ENCODE peak calls at places on chromosomes 13 and 19, in seven cellular contexts. One of them, this sample, is unnamed.
A peak's percentile ranks its signal among the peaks of the same experiment; 100 is the strongest.

GRCh38 chr13:59099182-59099950 is 1064.4 kb downstream of the DIAPH3 start:
- DNase-seq in cardiac muscle cell: no peak
- DNase-seq in lower leg skin: no peak
- DNase-seq in Caco-2: no peak
- DNase-seq in heart right ventricle: no peak
- DNase-seq in PC-3: no peak
- DNase-seq in HFFc6: no peak
- DNase-seq in this sample: no peak

GRCh38 chr19:19257137-19257536 is 16.0 kb downstream of the TM6SF2 start:
- DNase-seq in lower leg skin: no peak
- DNase-seq in PC-3: no peak
- DNase-seq in cardiac muscle cell: no peak
- DNase-seq in HFFc6: no peak
- DNase-seq in Caco-2: peak; percentile 56
- DNase-seq in heart right ventricle: no peak
- DNase-seq in this sample: no peak

GRCh38 chr13:41568990-41569387 is 111.6 kb downstream of the RGCC start:
- DNase-seq in HFFc6: no peak
- DNase-seq in lower leg skin: no peak
- DNase-seq in Caco-2: no peak
- DNase-seq in cardiac muscle cell: peak; percentile 71
- DNase-seq in heart right ventricle: no peak
- DNase-seq in PC-3: no peak
- DNase-seq in this sample: no peak

GRCh38 chr13:24618219-24618955 is 61.8 kb upstream of the ATP12A start:
- DNase-seq in Caco-2: no peak
- DNase-seq in HFFc6: no peak
- DNase-seq in lower leg skin: no peak
- DNase-seq in cardiac muscle cell: no peak
- DNase-seq in heart right ventricle: no peak
- DNase-seq in PC-3: no peak
- DNase-seq in this sample: no peak

GRCh38 chr19:3725640-3726310 is 17.6 kb downstream of the TJP3 start:
- DNase-seq in PC-3: no peak
- DNase-seq in cardiac muscle cell: peak; percentile 20
- DNase-seq in heart right ventricle: no peak
- DNase-seq in HFFc6: no peak
- DNase-seq in Caco-2: no peak
- DNase-seq in lower leg skin: no peak
- DNase-seq in this sample: no peak

GRCh38 chr13:99119686-99120085 is 81.0 kb upstream of the UBAC2 start:
- DNase-seq in heart right ventricle: no peak
- DNase-seq in lower leg skin: no peak
- DNase-seq in HFFc6: no peak
- DNase-seq in Caco-2: no peak
- DNase-seq in cardiac muscle cell: no peak
- DNase-seq in PC-3: no peak
- DNase-seq in this sample: no peak

GRCh38 chr19:31054430-31054829 is 294.8 kb downstream of the TSHZ3 start:
- DNase-seq in cardiac muscle cell: peak; percentile 78
- DNase-seq in Caco-2: peak; percentile 46
- DNase-seq in lower leg skin: no peak
- DNase-seq in PC-3: no peak
- DNase-seq in HFFc6: peak; percentile 67
- DNase-seq in heart right ventricle: peak; percentile 14
- DNase-seq in this sample: peak; percentile 23

GRCh38 chr13:112958127-112958989 is 10.7 kb upstream of the MCF2L start:
- DNase-seq in PC-3: peak; percentile 70
- DNase-seq in lower leg skin: peak; percentile 84
- DNase-seq in cardiac muscle cell: no peak
- DNase-seq in Caco-2: peak; percentile 25
- DNase-seq in heart right ventricle: no peak
- DNase-seq in HFFc6: no peak
- DNase-seq in this sample: no peak

GRCh38 chr19:45276284-45276687 is 25.2 kb downstream of the MARK4 start:
- DNase-seq in HFFc6: no peak
- DNase-seq in PC-3: no peak
- DNase-seq in cardiac muscle cell: peak; percentile 70
- DNase-seq in lower leg skin: no peak
- DNase-seq in heart right ventricle: no peak
- DNase-seq in Caco-2: no peak
- DNase-seq in this sample: no peak

GRCh38 chr13:77860621-77861020 is 58.0 kb downstream of the EDNRB start:
- DNase-seq in Caco-2: no peak
- DNase-seq in lower leg skin: no peak
- DNase-seq in cardiac muscle cell: peak; percentile 85
- DNase-seq in PC-3: peak; percentile 44
- DNase-seq in heart right ventricle: no peak
- DNase-seq in HFFc6: no peak
- DNase-seq in this sample: no peak

GRCh38 chr13:76016799-76017198 is 380.7 kb downstream of the LMO7 start:
- DNase-seq in PC-3: peak; percentile 67
- DNase-seq in heart right ventricle: no peak
- DNase-seq in lower leg skin: no peak
- DNase-seq in cardiac muscle cell: peak; percentile 40
- DNase-seq in Caco-2: no peak
- DNase-seq in HFFc6: no peak
- DNase-seq in this sample: no peak

GRCh38 chr13:76020421-76020955 is 384.4 kb downstream of the LMO7 start:
- DNase-seq in heart right ventricle: no peak
- DNase-seq in cardiac muscle cell: no peak
- DNase-seq in PC-3: no peak
- DNase-seq in HFFc6: no peak
- DNase-seq in Caco-2: no peak
- DNase-seq in lower leg skin: no peak
- DNase-seq in this sample: no peak

GRCh38 chr13:76023644-76024043 is 387.5 kb downstream of the LMO7 start:
- DNase-seq in PC-3: peak; percentile 83
- DNase-seq in HFFc6: peak; percentile 54
- DNase-seq in Caco-2: no peak
- DNase-seq in heart right ventricle: no peak
- DNase-seq in lower leg skin: no peak
- DNase-seq in cardiac muscle cell: no peak
- DNase-seq in this sample: no peak

GRCh38 chr13:76017861-76018556 is 381.9 kb downstream of the LMO7 start:
- DNase-seq in cardiac muscle cell: no peak
- DNase-seq in lower leg skin: no peak
- DNase-seq in HFFc6: no peak
- DNase-seq in Caco-2: no peak
- DNase-seq in heart right ventricle: no peak
- DNase-seq in PC-3: no peak
- DNase-seq in this sample: no peak

DNA sequence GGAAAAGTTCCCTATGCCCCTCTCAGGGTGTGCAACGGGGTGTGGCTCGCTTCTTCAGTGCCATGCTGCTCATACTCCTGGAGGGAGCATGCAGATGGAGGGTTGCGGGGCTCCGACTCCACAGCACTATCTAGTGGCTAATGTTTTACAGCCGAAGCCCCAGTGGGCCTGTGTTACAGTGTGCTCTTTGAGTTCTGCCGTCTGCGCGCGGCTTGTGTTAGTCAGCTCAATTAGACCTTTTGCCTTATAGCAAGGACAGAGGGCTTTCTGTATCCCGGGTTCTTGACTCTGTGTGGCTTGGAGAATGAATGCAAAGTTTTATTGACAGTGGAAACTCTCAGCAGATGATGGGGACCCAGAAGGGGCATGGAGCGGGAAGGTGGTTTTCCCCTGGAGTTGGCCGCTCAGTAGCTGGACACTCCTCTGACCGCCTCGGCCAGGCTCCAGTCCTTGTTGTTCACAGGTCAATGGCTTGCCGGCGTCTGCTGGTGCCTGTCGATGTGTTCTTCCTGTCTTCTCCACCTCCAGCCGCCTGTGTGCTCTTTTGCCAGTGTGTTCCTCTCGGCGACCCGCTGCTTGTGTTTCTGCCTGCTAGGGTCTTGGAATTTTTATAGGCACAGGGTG is 383.4 kb downstream of the LMO7 start:
- DNase-seq in heart right ventricle: peak; percentile 4
- DNase-seq in lower leg skin: no peak
- DNase-seq in PC-3: peak; percentile 88
- DNase-seq in HFFc6: peak; percentile 22
- DNase-seq in Caco-2: no peak
- DNase-seq in cardiac muscle cell: no peak
- DNase-seq in this sample: peak; percentile 21
- TF ChIP-seq CTCF in heart right ventricle: peak; percentile 35
- TF ChIP-seq CTCF in lower leg skin: no peak
- TF ChIP-seq CTCF in PC-3: peak; percentile 77
- TF ChIP-seq CTCF in HFFc6: peak; percentile 65
- TF ChIP-seq CTCF in Caco-2: no peak
- TF ChIP-seq CTCF in cardiac muscle cell: no peak
- TF ChIP-seq CTCF in this sample: peak; percentile 57

DNA sequence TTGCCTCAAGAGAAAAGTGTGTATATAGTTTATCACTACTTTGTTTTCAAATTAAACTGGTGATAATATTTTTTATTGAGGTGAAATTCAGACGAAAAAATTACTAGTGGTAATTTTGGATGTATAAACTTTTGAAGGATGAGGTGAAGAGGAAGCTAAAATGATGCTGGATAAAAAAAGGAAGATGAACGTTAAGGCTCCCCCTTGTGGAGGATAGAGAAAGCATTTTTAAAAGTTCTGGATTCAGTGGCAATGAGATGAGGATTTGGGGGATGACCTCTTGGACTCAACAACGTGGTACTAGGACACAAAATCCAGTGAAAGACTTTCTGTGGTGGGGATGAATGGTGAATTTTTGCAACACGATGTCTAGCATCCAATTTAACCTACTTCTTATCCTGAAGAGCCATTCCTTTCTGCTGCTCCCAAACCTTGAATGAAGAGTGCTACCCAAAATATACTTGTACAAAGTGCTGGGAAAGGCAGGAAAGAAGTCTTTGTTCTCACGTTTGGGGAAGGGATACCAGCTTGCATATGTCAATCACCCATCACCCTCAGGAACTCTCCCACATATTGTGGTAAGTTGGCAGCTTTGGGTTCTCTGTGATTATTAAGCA is 7.3 kb upstream of the SIGLEC5 start:
- DNase-seq in cardiac muscle cell: peak; percentile 23
- DNase-seq in PC-3: peak; percentile 55
- DNase-seq in HFFc6: no peak
- DNase-seq in heart right ventricle: no peak
- DNase-seq in lower leg skin: no peak
- DNase-seq in Caco-2: no peak
- DNase-seq in this sample: no peak
- TF ChIP-seq CTCF in cardiac muscle cell: peak; percentile 54
- TF ChIP-seq CTCF in PC-3: peak; percentile 80
- TF ChIP-seq CTCF in HFFc6: peak; percentile 77
- TF ChIP-seq CTCF in heart right ventricle: peak; percentile 62
- TF ChIP-seq CTCF in lower leg skin: no peak
- TF ChIP-seq CTCF in Caco-2: peak; percentile 14
- TF ChIP-seq CTCF in this sample: peak; percentile 40

DNA sequence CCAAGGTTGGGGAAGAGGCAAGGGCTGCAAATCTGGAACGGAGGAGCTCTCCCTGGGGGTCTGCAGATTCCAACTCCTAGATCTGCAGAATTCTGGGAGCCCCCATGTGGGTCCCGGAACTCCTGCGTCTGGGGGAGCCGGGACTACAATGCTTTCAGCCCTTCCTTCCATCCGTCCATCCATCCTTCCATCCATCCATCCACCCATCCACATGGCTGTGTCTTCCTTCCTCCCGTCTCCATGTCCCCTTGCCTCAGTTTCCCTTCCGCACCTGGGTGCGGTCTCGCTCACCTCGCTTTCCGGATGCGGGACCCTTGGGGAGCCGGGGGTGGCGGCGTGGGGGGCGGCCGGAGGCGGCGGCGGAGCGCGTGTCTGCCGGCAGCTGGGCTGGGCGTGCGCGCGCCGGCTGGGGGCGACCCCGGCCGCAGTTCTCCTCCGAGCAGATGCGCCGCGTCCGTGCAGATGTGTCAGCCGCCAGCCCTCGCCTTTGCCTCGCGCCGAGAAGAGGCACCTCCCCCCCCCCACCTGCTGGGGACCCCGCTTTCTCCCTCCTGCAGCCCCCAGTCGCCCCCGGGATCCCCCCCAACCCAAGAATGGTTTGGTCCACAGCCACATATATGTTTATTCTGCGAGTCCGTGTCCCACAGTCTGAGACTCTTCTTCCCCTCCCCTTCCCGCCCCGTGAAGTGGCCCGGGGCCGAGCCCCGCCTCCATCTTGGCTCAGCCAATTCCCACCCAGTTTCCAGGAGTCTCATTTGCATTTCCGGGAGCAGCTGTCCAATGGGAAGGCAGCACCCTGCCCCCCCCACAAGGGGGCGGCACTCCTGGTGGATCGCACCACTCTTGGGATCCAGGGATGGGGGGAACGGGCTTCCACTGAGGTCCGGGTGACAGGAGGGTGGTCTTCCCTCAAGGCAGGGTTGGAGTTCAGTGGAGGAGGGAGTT is 8.8 kb downstream of the ISOC2 start:
- DNase-seq in cardiac muscle cell: peak; percentile 88
- DNase-seq in heart right ventricle: peak; percentile 71
- DNase-seq in lower leg skin: peak; percentile 95
- DNase-seq in Caco-2: peak; percentile 83
- DNase-seq in HFFc6: peak; percentile 26
- DNase-seq in PC-3: peak; percentile 57
- DNase-seq in this sample: peak; percentile 45
- TF ChIP-seq CTCF in cardiac muscle cell: no peak
- TF ChIP-seq CTCF in heart right ventricle: peak; percentile 17
- TF ChIP-seq CTCF in lower leg skin: no peak
- TF ChIP-seq CTCF in Caco-2: no peak
- TF ChIP-seq CTCF in HFFc6: peak; percentile 62
- TF ChIP-seq CTCF in PC-3: no peak
- TF ChIP-seq CTCF in this sample: peak; percentile 7

GRCh38 chr19:33309826-33310225 is 7.5 kb upstream of the CEBPA start:
- DNase-seq in PC-3: no peak
- DNase-seq in cardiac muscle cell: no peak
- DNase-seq in HFFc6: no peak
- DNase-seq in lower leg skin: no peak
- DNase-seq in Caco-2: no peak
- DNase-seq in heart right ventricle: no peak
- DNase-seq in this sample: no peak

GRCh38 chr19:33312065-33312464 is 9.7 kb upstream of the CEBPA start:
- DNase-seq in heart right ventricle: no peak
- DNase-seq in cardiac muscle cell: no peak
- DNase-seq in PC-3: no peak
- DNase-seq in lower leg skin: no peak
- DNase-seq in Caco-2: no peak
- DNase-seq in HFFc6: no peak
- DNase-seq in this sample: no peak

GRCh38 chr19:33310606-33311325 is 8.4 kb upstream of the CEBPA start:
- DNase-seq in heart right ventricle: no peak
- DNase-seq in Caco-2: peak; percentile 60
- DNase-seq in PC-3: peak; percentile 66
- DNase-seq in cardiac muscle cell: no peak
- DNase-seq in lower leg skin: peak; percentile 70
- DNase-seq in HFFc6: no peak
- DNase-seq in this sample: no peak

GRCh38 chr19:33306853-33307792 is 4.8 kb upstream of the CEBPA start:
- DNase-seq in lower leg skin: peak; percentile 79
- DNase-seq in PC-3: no peak
- DNase-seq in Caco-2: no peak
- DNase-seq in heart right ventricle: no peak
- DNase-seq in cardiac muscle cell: no peak
- DNase-seq in HFFc6: no peak
- DNase-seq in this sample: no peak

DNA sequence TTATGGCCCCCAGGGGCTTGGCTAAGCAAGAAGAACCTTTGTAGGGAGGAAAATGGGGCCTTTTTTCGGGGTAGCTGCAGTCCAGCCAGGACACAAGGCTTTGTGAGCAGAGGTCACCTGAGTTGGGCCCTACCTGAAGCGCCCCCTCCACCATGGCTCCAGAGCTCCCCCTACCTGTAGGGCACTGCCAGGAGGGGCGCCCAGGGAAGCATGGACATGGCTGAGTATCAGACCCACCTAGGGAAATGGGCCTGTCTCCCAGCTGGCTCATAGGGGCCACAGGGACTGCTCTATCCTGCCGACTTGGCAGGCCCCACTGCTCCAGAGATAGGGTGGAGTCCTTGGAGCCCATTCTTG is 9.0 kb upstream of the CEBPA start:
- DNase-seq in HFFc6: no peak
- DNase-seq in PC-3: peak; percentile 16
- DNase-seq in lower leg skin: peak; percentile 63
- DNase-seq in heart right ventricle: no peak
- DNase-seq in Caco-2: no peak
- DNase-seq in cardiac muscle cell: no peak
- DNase-seq in this sample: no peak
- TF ChIP-seq CTCF in HFFc6: peak; percentile 45
- TF ChIP-seq CTCF in PC-3: peak; percentile 58
- TF ChIP-seq CTCF in lower leg skin: no peak
- TF ChIP-seq CTCF in heart right ventricle: peak; percentile 10
- TF ChIP-seq CTCF in Caco-2: peak; percentile 55
- TF ChIP-seq CTCF in cardiac muscle cell: peak; percentile 10
- TF ChIP-seq CTCF in this sample: peak; percentile 11

This sample was measured in progenitor cell of endocrine pancreas.